ENCODE peak calls at places on chromosomes 6 and 20, in four cellular contexts. C is H1, E is A549, J is HepG2. P is an unnamed sample.

GRCh38 chr6:9240861-9241260 is 805.5 kb upstream of the SLC35B3 start:
- DNase-seq in C (no peak), E (no peak), J (no peak), P (no peak)

GRCh38 chr6:53664623-53665022 is 933 bp downstream of the KLHL31 start:
- DNase-seq in C (no peak), E (no peak), J (no peak), P (no peak)

GRCh38 chr6:41120058-41120457 is 34.1 kb downstream of the TREML1 start:
- DNase-seq in C (no peak), E (no peak), J (no peak), P (no peak)

GRCh38 chr20:59042151-59042795 is at the start of gene PRELID3B:
- DNase-seq in C (no peak), E (peak), J (peak), P (peak)

GRCh38 chr6:156899532-156899931 is 122.4 kb downstream of the ARID1B start:
- DNase-seq in C (no peak), E (no peak), J (no peak), P (no peak)

GRCh38 chr6:41159415-41160082 is 3.4 kb downstream of the TREM2 start:
- DNase-seq in C (peak), E (no peak), J (no peak), P (no peak)

GRCh38 chr20:11373391-11373790 is 544.3 kb upstream of the BTBD3 start:
- DNase-seq in C (no peak), E (no peak), J (no peak), P (no peak)

GRCh38 chr6:21502682-21503081 is 90.9 kb upstream of the SOX4 start:
- DNase-seq in C (no peak), E (no peak), J (no peak), P (no peak)

GRCh38 chr6:111478064-111478476 is 4.9 kb downstream of the REV3L start:
- DNase-seq in C (no peak), E (no peak), J (peak), P (no peak)

GRCh38 chr6:149033454-149034241 is 283.9 kb upstream of the TAB2 start:
- DNase-seq in C (no peak), E (no peak), J (no peak), P (no peak)

GRCh38 chr6:125598422-125598821 is 151.0 kb upstream of the HEY2 start:
- DNase-seq in C (no peak), E (peak), J (no peak), P (no peak)

GRCh38 chr6:42969431-42969830 is 8.9 kb downstream of the GNMT start:
- DNase-seq in C (no peak), E (no peak), J (no peak), P (no peak)

GRCh38 chr6:73713426-73714147 is 17.6 kb downstream of the CD109 start:
- DNase-seq in C (no peak), E (no peak), J (no peak), P (no peak)

GRCh38 chr6:129852257-129852858 is 8.8 kb downstream of the TMEM244 start:
- DNase-seq in C (no peak), E (no peak), J (peak), P (peak)

GRCh38 chr20:32523613-32524218 is 61.4 kb downstream of the NOL4L start:
- DNase-seq in C (no peak), E (no peak), J (no peak), P (no peak)

GRCh38 chr6:119463081-119463626 is 113.6 kb upstream of the MAN1A1 start:
- DNase-seq in C (no peak), E (no peak), J (no peak), P (no peak)

GRCh38 chr20:9999660-10000059 is 35.1 kb upstream of the ANKEF1 start:
- DNase-seq in C (no peak), E (peak), J (no peak), P (no peak)

GRCh38 chr6:149060985-149061760 is 256.3 kb upstream of the TAB2 start:
- DNase-seq in C (no peak), E (peak), J (peak), P (no peak)

GRCh38 chr6:106162926-106163325 is 76.8 kb downstream of the PRDM1 start:
- DNase-seq in C (no peak), E (no peak), J (no peak), P (no peak)

GRCh38 chr6:129754750-129755149 is 44.8 kb upstream of the ARHGAP18 start:
- DNase-seq in C (no peak), E (no peak), J (no peak), P (no peak)

GRCh38 chr6:76264466-76264865 is 192.0 kb upstream of the IMPG1 start:
- DNase-seq in C (no peak), E (no peak), J (no peak), P (no peak)

GRCh38 chr20:19735446-19735845 is 22.6 kb upstream of the RIN2 start:
- DNase-seq in C (no peak), E (peak), J (peak), P (no peak)

GRCh38 chr20:56875052-56875663 is 246.1 kb downstream of the TFAP2C start:
- DNase-seq in C (no peak), E (peak), J (no peak), P (no peak)

GRCh38 chr6:17417817-17418216 is 24.4 kb downstream of the CAP2 start:
- DNase-seq in C (no peak), E (peak), J (no peak), P (no peak)

GRCh38 chr6:159969921-159970320 is 1.0 kb downstream of the IGF2R start:
- DNase-seq in C (no peak), E (peak), J (peak), P (peak)

DNA sequence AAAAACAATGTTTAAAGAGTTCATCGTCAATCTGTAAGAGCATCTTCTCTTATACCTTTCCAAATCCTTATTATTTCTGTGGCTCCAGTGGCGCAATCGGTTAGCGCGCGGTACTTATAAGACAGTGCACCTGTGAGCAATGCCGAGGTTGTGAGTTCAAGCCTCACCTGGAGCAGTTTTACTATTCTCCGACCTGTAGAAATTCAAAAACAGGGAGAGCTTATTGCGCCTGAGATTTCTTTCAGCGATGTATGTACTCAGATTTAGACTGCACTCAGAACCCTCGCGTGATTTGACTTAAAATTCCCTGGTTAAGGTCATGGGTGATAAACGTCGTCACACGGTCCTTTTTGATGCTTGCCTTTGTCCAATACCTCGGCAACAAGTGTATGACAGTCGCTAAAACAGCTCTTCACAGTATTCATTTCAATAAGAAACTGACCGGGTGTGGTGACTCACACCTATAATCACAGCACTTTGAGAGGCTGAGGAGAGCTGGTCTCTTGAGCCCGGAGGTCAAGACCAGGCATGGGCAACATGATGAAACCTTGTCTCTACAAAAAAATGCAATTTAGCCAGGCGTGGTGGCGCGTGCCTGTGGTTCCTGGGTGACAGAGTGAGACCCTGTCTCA is 11.9 kb downstream of the GPX5 start:
- DNase-seq in C (peak), E (peak), J (no peak), P (no peak)
- TF ChIP-seq HDAC2 in C (no peak), E (no peak), J (no peak), P (no peak)

DNA sequence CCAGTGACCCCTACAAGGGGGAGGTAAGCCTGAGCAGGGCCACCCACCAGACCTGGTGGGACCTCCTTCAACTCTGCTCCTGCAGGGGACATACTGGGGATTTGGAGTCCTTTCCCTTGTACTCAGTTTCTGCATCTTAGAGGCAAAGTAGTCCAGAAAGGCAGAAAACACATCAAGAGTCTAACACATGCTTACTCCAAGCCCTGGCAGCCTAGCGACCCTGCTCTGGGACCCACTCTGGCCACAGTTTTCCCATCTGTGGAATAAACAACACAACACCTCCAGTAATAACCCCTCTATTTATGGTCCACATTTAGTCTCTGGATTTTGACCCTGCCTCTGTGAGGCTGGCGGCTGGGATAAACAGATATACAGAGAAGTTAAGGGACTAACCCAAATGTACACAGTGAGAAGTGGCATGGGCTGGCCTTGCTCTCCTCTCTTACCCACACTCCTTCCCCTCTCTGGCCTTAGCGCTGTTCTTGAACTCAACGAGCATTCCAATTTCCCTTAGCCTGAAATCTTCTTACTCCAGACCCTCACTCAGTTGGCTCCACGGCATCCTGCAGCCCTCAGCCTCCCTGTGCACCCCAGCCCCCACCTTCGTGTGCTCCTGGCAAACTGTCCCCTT is 16.1 kb upstream of the TLDC2 start:
- DNase-seq in C (no peak), E (no peak), J (no peak), P (no peak)
- TF ChIP-seq USF2 in C (no peak), E (no peak), J (no peak), P (no peak)

GRCh38 chr20:1401431-1401907 is 8.6 kb upstream of the FKBP1A start:
- DNase-seq in C (no peak), E (no peak), J (peak), P (no peak)
- TF ChIP-seq HDAC2 in C (no peak), E (no peak), J (peak), P (no peak)

GRCh38 chr6:10834823-10835222 is 3.5 kb downstream of the MAK start:
- DNase-seq in C (no peak), E (no peak), J (no peak), P (no peak)

GRCh38 chr6:10837692-10837996 is 695 bp downstream of the MAK start:
- DNase-seq in C (no peak), E (no peak), J (no peak), P (peak)

GRCh38 chr6:10837997-10838793 is at the start of gene MAK:
- DNase-seq in C (peak), E (peak), J (peak), P (peak)

GRCh38 chr6:10838794-10839333 is 525 bp upstream of the MAK start:
- DNase-seq in C (no peak), E (no peak), J (no peak), P (no peak)

GRCh38 chr6:10837009-10837691 is 1.2 kb downstream of the MAK start:
- DNase-seq in C (no peak), E (no peak), J (no peak), P (peak)
- TF ChIP-seq USF2 in C (no peak), E (no peak), J (no peak), P (no peak)